ENCODE peak calls at places on chromosome 2, in eight cellular contexts. C is choroid plexus epithelial cell, T is psoas muscle, Q is GM12864, I is left ventricle myocardium inferior, H is mesothelial cell of epicardium, J is GM12865, X is A549. E is an unnamed sample.

GRCh38 chr2:31337860-31338259 is 76.7 kb downstream of the XDH start:
- DNase-seq in Q (no peak), J (no peak), C (peak; percentile 85), T (no peak), I (no peak), H (no peak), X (no peak), E (no peak)

GRCh38 chr2:74690571-74690970 is 36.5 kb downstream of the SEMA4F start:
- DNase-seq in C (peak; percentile 78), I (no peak), J (peak; percentile 72), H (no peak), Q (no peak), X (peak; percentile 73), T (no peak), E (peak; percentile 33)

GRCh38 chr2:203330434-203330833 is 2.2 kb downstream of the ABI2 start:
- DNase-seq in Q (no peak), I (no peak), H (no peak), J (no peak), T (no peak), C (peak; percentile 81), X (peak; percentile 16), E (no peak)

GRCh38 chr2:190533968-190534309 is 583 bp downstream of the NEMP2 start:
- DNase-seq in H (no peak), T (no peak), X (peak; percentile 10), Q (peak; percentile 52), C (peak; percentile 75), I (no peak), J (peak; percentile 88), E (peak; percentile 79)

GRCh38 chr2:17781482-17781881 is 27.5 kb downstream of the GEN1 start:
- DNase-seq in J (no peak), T (no peak), H (no peak), C (no peak), Q (no peak), I (no peak), X (no peak), E (no peak)

GRCh38 chr2:28952806-28953190 is 28.3 kb upstream of the TOGARAM2 start:
- DNase-seq in Q (no peak), I (no peak), H (no peak), C (peak; percentile 26), X (no peak), J (no peak), T (no peak), E (no peak)

GRCh38 chr2:57880446-57880845 is 166.2 kb upstream of the VRK2 start:
- DNase-seq in H (no peak), Q (no peak), J (no peak), I (no peak), T (no peak), C (no peak), X (no peak), E (no peak)

GRCh38 chr2:126344498-126344897 is 311.5 kb upstream of the GYPC start:
- DNase-seq in H (no peak), I (no peak), Q (no peak), T (no peak), C (no peak), X (no peak), J (peak; percentile 21), E (no peak)

GRCh38 chr2:30601375-30601774 is 154.3 kb downstream of the LCLAT1 start:
- DNase-seq in I (no peak), Q (no peak), J (no peak), X (no peak), H (no peak), C (peak; percentile 13), T (no peak), E (no peak)

GRCh38 chr2:101617188-101617587 is 80.3 kb upstream of the MAP4K4 start:
- DNase-seq in H (no peak), Q (no peak), T (no peak), C (peak; percentile 92), X (no peak), I (no peak), J (no peak), E (no peak)

GRCh38 chr2:30136729-30137444 is 9.9 kb upstream of the YPEL5 start:
- DNase-seq in H (no peak), J (no peak), I (no peak), X (no peak), C (no peak), T (no peak), Q (no peak), E (no peak)

GRCh38 chr2:54559593-54560145 is 103.5 kb downstream of the SPTBN1 start:
- DNase-seq in H (no peak), X (peak; percentile 57), I (no peak), C (peak; percentile 86), T (no peak), J (no peak), Q (no peak), E (no peak)

GRCh38 chr2:191677091-191677645 is 768 bp upstream of the NABP1 start:
- DNase-seq in I (no peak), T (no peak), C (peak; percentile 98), Q (peak; percentile 62), H (no peak), J (peak; percentile 86), X (peak; percentile 41), E (peak; percentile 78)

GRCh38 chr2:239910851-239911629 is 114.1 kb downstream of the NDUFA10 start:
- DNase-seq in I (peak; percentile 42), C (no peak), H (peak; percentile 25), T (no peak), Q (peak; percentile 68), X (no peak), J (peak; percentile 52), E (no peak)

GRCh38 chr2:207133862-207134519 is 31.8 kb downstream of the KLF7 start:
- DNase-seq in X (no peak), H (no peak), I (peak; percentile 79), T (peak; percentile 63), C (peak; percentile 92), Q (no peak), J (no peak), E (no peak)

GRCh38 chr2:171712051-171712450 is 24.8 kb downstream of the DYNC1I2 start:
- DNase-seq in C (peak; percentile 89), H (no peak), Q (no peak), T (no peak), J (no peak), I (no peak), X (no peak), E (no peak)

DNA sequence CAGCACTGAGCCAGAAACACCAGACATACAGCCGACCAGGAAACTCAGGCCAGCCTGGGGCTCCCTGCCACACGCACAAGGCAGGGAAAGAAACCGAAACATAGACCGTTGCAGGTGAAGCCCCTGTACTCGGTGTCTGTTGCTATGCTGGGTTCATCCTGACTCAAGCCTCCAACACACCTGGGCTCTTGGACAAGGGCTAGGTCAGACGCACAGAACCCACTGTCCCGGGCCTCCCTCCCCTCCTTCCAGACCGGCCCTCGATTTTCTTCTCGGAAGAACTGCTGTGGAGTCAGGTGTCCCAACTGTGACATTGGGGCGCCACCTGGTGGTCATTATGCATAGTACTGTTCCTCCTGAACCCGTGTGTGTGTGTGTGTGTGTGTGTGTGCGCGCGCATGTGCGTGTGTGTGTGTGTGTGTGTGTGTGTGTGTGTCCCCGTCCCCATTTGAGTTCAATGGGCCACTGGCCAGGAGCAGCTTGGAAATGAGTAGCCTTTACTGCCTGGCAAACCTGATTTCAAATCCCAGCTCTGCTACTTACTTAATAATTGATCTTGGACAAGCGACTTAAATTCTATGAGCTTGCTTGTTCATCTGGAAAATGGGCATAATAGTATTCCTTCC is 55.4 kb upstream of the GLI2 start:
- DNase-seq in Q (peak; percentile 36), T (peak; percentile 85), J (peak; percentile 85), C (peak; percentile 94), H (peak; percentile 85), I (peak; percentile 77), X (peak; percentile 76), E (peak; percentile 89)
- TF ChIP-seq CTCF in Q (peak; percentile 69), T (peak; percentile 45), J (peak; percentile 63), C (peak; percentile 77), H (peak; percentile 75), I (peak; percentile 58), X (peak; percentile 57), E (no peak)

GRCh38 chr2:20725782-20726181 is 58.8 kb downstream of the GDF7 start:
- DNase-seq in C (no peak), X (no peak), T (no peak), J (no peak), Q (no peak), I (no peak), H (no peak), E (no peak)

GRCh38 chr2:20723543-20723942 is 56.6 kb downstream of the GDF7 start:
- DNase-seq in C (peak; percentile 37), I (no peak), J (no peak), Q (no peak), H (no peak), T (no peak), X (no peak), E (no peak)

GRCh38 chr2:20724500-20725053 is 57.6 kb downstream of the GDF7 start:
- DNase-seq in I (no peak), C (no peak), H (no peak), J (no peak), Q (no peak), T (no peak), X (no peak), E (no peak)

GRCh38 chr2:20726913-20727312 is 60.0 kb downstream of the GDF7 start:
- DNase-seq in H (no peak), J (no peak), C (no peak), X (no peak), T (no peak), Q (no peak), I (no peak), E (no peak)

GRCh38 chr2:20722592-20722991 is 55.6 kb downstream of the GDF7 start:
- DNase-seq in X (no peak), C (no peak), I (no peak), Q (no peak), H (no peak), J (no peak), T (no peak), E (no peak)
- TF ChIP-seq CTCF in X (peak; percentile 20), C (no peak), I (no peak), Q (no peak), H (no peak), J (no peak), T (no peak), E (no peak)

GRCh38 chr2:202031261-202031986 is 2.2 kb upstream of the FZD7 start:
- DNase-seq in C (no peak), I (no peak), T (no peak), J (no peak), H (no peak), X (no peak), Q (no peak), E (no peak)

GRCh38 chr2:202035089-202035940 is 1.7 kb downstream of the FZD7 start:
- DNase-seq in T (peak; percentile 69), Q (no peak), H (peak; percentile 70), C (peak; percentile 76), J (peak; percentile 37), I (peak; percentile 64), X (no peak), E (peak; percentile 53)

GRCh38 chr2:202032841-202033316 is 776 bp upstream of the FZD7 start:
- DNase-seq in H (peak; percentile 78), J (peak; percentile 54), X (peak; percentile 49), Q (no peak), T (peak; percentile 74), C (peak; percentile 52), I (peak; percentile 54), E (peak; percentile 38)

GRCh38 chr2:202034249-202035088 is 814 bp downstream of the FZD7 start:
- DNase-seq in C (peak; percentile 70), X (peak; percentile 16), H (peak; percentile 64), Q (no peak), J (peak; percentile 40), I (peak; percentile 28), T (peak; percentile 41), E (peak; percentile 47)

GRCh38 chr2:202033317-202034248 is at the start of gene FZD7:
- DNase-seq in H (peak; percentile 93), C (peak; percentile 92), J (peak; percentile 94), Q (peak; percentile 52), T (peak; percentile 95), I (peak; percentile 94), X (peak; percentile 72), E (peak; percentile 87)
- TF ChIP-seq CTCF in H (no peak), C (peak; percentile 41), J (peak; percentile 24), Q (peak; percentile 29), T (no peak), I (peak; percentile 24), X (no peak), E (no peak)

GRCh38 chr2:71452565-71452964 is 796 bp upstream of the DYSF start:
- DNase-seq in C (peak; percentile 58), T (peak; percentile 75), Q (no peak), H (no peak), J (peak; percentile 23), I (peak; percentile 52), X (peak; percentile 40), E (peak; percentile 72)
- TF ChIP-seq CTCF in C (peak; percentile 40), T (peak; percentile 41), Q (peak; percentile 10), H (no peak), J (no peak), I (peak; percentile 33), X (no peak), E (no peak)